ENCODE peak calls at places on chromosomes 3 and 15, in ten cellular contexts. One of them, this sample, is unnamed.

GRCh38 chr3:72452745-72453144 is 395.5 kb downstream of the SHQ1 start:
- DNase-seq in heart left ventricle: no peak
- DNase-seq in adrenal gland: no peak
- DNase-seq in testis: no peak
- DNase-seq in GM12878: no peak
- DNase-seq in uterus: no peak
- DNase-seq in NB4: no peak
- DNase-seq in spleen: no peak
- DNase-seq in sigmoid colon: no peak
- DNase-seq in endothelial cell of umbilical vein: no peak
- DNase-seq in this sample: peak; percentile 71

GRCh38 chr15:78341057-78341763 is 1.1 kb downstream of the CRABP1 start:
- DNase-seq in heart left ventricle: no peak
- DNase-seq in adrenal gland: no peak
- DNase-seq in testis: no peak
- DNase-seq in GM12878: no peak
- DNase-seq in uterus: no peak
- DNase-seq in NB4: no peak
- DNase-seq in spleen: peak; percentile 61
- DNase-seq in sigmoid colon: no peak
- DNase-seq in endothelial cell of umbilical vein: no peak
- DNase-seq in this sample: no peak

GRCh38 chr3:140246578-140246977 is 311.6 kb downstream of the CLSTN2 start:
- DNase-seq in heart left ventricle: no peak
- DNase-seq in adrenal gland: no peak
- DNase-seq in testis: no peak
- DNase-seq in GM12878: no peak
- DNase-seq in uterus: no peak
- DNase-seq in NB4: no peak
- DNase-seq in spleen: no peak
- DNase-seq in sigmoid colon: no peak
- DNase-seq in endothelial cell of umbilical vein: no peak
- DNase-seq in this sample: no peak

GRCh38 chr15:51830279-51830806 is 890 bp downstream of the TMOD3 start:
- DNase-seq in heart left ventricle: peak; percentile 47
- DNase-seq in adrenal gland: no peak
- DNase-seq in testis: peak; percentile 38
- DNase-seq in GM12878: no peak
- DNase-seq in uterus: no peak
- DNase-seq in NB4: peak; percentile 49
- DNase-seq in spleen: no peak
- DNase-seq in sigmoid colon: peak; percentile 68
- DNase-seq in endothelial cell of umbilical vein: peak; percentile 69
- DNase-seq in this sample: no peak

GRCh38 chr3:190070623-190071347 is 49.9 kb downstream of the P3H2 start:
- DNase-seq in heart left ventricle: no peak
- DNase-seq in adrenal gland: no peak
- DNase-seq in testis: no peak
- DNase-seq in GM12878: no peak
- DNase-seq in uterus: no peak
- DNase-seq in NB4: no peak
- DNase-seq in spleen: no peak
- DNase-seq in sigmoid colon: no peak
- DNase-seq in endothelial cell of umbilical vein: no peak
- DNase-seq in this sample: no peak

GRCh38 chr3:191269289-191270085 is 59.7 kb upstream of the CCDC50 start:
- DNase-seq in heart left ventricle: no peak
- DNase-seq in adrenal gland: no peak
- DNase-seq in testis: no peak
- DNase-seq in GM12878: peak; percentile 49
- DNase-seq in uterus: no peak
- DNase-seq in NB4: no peak
- DNase-seq in spleen: no peak
- DNase-seq in sigmoid colon: no peak
- DNase-seq in endothelial cell of umbilical vein: no peak
- DNase-seq in this sample: no peak

GRCh38 chr3:62622553-62623174 is 249.3 kb upstream of the FEZF2 start:
- DNase-seq in heart left ventricle: no peak
- DNase-seq in adrenal gland: peak; percentile 30
- DNase-seq in testis: peak; percentile 26
- DNase-seq in GM12878: peak; percentile 1
- DNase-seq in uterus: no peak
- DNase-seq in NB4: peak; percentile 46
- DNase-seq in spleen: no peak
- DNase-seq in sigmoid colon: no peak
- DNase-seq in endothelial cell of umbilical vein: peak; percentile 76
- DNase-seq in this sample: peak; percentile 59

GRCh38 chr15:98347001-98347400 is 301.3 kb upstream of the IGF1R start:
- DNase-seq in heart left ventricle: no peak
- DNase-seq in adrenal gland: no peak
- DNase-seq in testis: no peak
- DNase-seq in GM12878: no peak
- DNase-seq in uterus: no peak
- DNase-seq in NB4: no peak
- DNase-seq in spleen: no peak
- DNase-seq in sigmoid colon: peak; percentile 67
- DNase-seq in endothelial cell of umbilical vein: no peak
- DNase-seq in this sample: no peak

GRCh38 chr3:20185364-20185732 is 658 bp downstream of the SGO1 start:
- DNase-seq in heart left ventricle: no peak
- DNase-seq in adrenal gland: peak; percentile 19
- DNase-seq in testis: no peak
- DNase-seq in GM12878: no peak
- DNase-seq in uterus: no peak
- DNase-seq in NB4: no peak
- DNase-seq in spleen: no peak
- DNase-seq in sigmoid colon: no peak
- DNase-seq in endothelial cell of umbilical vein: peak; percentile 43
- DNase-seq in this sample: peak; percentile 67

GRCh38 chr15:77830041-77830440 is 197.3 kb upstream of the LINGO1 start:
- DNase-seq in heart left ventricle: no peak
- DNase-seq in adrenal gland: no peak
- DNase-seq in testis: no peak
- DNase-seq in GM12878: no peak
- DNase-seq in uterus: no peak
- DNase-seq in NB4: no peak
- DNase-seq in spleen: peak; percentile 23
- DNase-seq in sigmoid colon: no peak
- DNase-seq in endothelial cell of umbilical vein: no peak
- DNase-seq in this sample: no peak

GRCh38 chr3:45499529-45499928 is 95.0 kb upstream of the LIMD1 start:
- DNase-seq in heart left ventricle: no peak
- DNase-seq in adrenal gland: no peak
- DNase-seq in testis: no peak
- DNase-seq in GM12878: no peak
- DNase-seq in uterus: no peak
- DNase-seq in NB4: peak; percentile 30
- DNase-seq in spleen: no peak
- DNase-seq in sigmoid colon: no peak
- DNase-seq in endothelial cell of umbilical vein: peak; percentile 66
- DNase-seq in this sample: peak; percentile 23

GRCh38 chr3:120557115-120557514 is 39.0 kb upstream of the NDUFB4 start:
- DNase-seq in heart left ventricle: no peak
- DNase-seq in adrenal gland: no peak
- DNase-seq in testis: no peak
- DNase-seq in GM12878: no peak
- DNase-seq in uterus: no peak
- DNase-seq in NB4: no peak
- DNase-seq in spleen: no peak
- DNase-seq in sigmoid colon: no peak
- DNase-seq in endothelial cell of umbilical vein: no peak
- DNase-seq in this sample: no peak

GRCh38 chr3:120561251-120562045 is 34.7 kb upstream of the NDUFB4 start:
- DNase-seq in heart left ventricle: peak; percentile 52
- DNase-seq in adrenal gland: peak; percentile 90
- DNase-seq in testis: peak; percentile 89
- DNase-seq in GM12878: no peak
- DNase-seq in uterus: peak; percentile 72
- DNase-seq in NB4: peak; percentile 76
- DNase-seq in spleen: peak; percentile 85
- DNase-seq in sigmoid colon: peak; percentile 84
- DNase-seq in endothelial cell of umbilical vein: peak; percentile 77
- DNase-seq in this sample: peak; percentile 62

GRCh38 chr3:120560304-120561250 is 35.6 kb upstream of the NDUFB4 start:
- DNase-seq in heart left ventricle: no peak
- DNase-seq in adrenal gland: no peak
- DNase-seq in testis: no peak
- DNase-seq in GM12878: no peak
- DNase-seq in uterus: no peak
- DNase-seq in NB4: no peak
- DNase-seq in spleen: no peak
- DNase-seq in sigmoid colon: no peak
- DNase-seq in endothelial cell of umbilical vein: no peak
- DNase-seq in this sample: no peak

GRCh38 chr3:120558784-120559227 is 37.3 kb upstream of the NDUFB4 start:
- DNase-seq in heart left ventricle: peak; percentile 88
- DNase-seq in adrenal gland: peak; percentile 96
- DNase-seq in testis: peak; percentile 95
- DNase-seq in GM12878: peak; percentile 33
- DNase-seq in uterus: peak; percentile 90
- DNase-seq in NB4: peak; percentile 90
- DNase-seq in spleen: peak; percentile 95
- DNase-seq in sigmoid colon: peak; percentile 96
- DNase-seq in endothelial cell of umbilical vein: peak; percentile 87
- DNase-seq in this sample: peak; percentile 90

GRCh38 chr3:120559228-120560061 is 36.7 kb upstream of the NDUFB4 start:
- DNase-seq in heart left ventricle: peak; percentile 49
- DNase-seq in adrenal gland: peak; percentile 83
- DNase-seq in testis: peak; percentile 61
- DNase-seq in GM12878: no peak
- DNase-seq in uterus: peak; percentile 63
- DNase-seq in NB4: peak; percentile 85
- DNase-seq in spleen: peak; percentile 78
- DNase-seq in sigmoid colon: peak; percentile 77
- DNase-seq in endothelial cell of umbilical vein: peak; percentile 73
- DNase-seq in this sample: no peak
- TF ChIP-seq POLR2A in heart left ventricle: no peak
- TF ChIP-seq POLR2A in adrenal gland: peak; percentile 90
- TF ChIP-seq POLR2A in testis: no peak
- TF ChIP-seq POLR2A in GM12878: no peak
- TF ChIP-seq POLR2A in uterus: no peak
- TF ChIP-seq POLR2A in NB4: no peak
- TF ChIP-seq POLR2A in spleen: no peak
- TF ChIP-seq POLR2A in sigmoid colon: no peak
- TF ChIP-seq POLR2A in endothelial cell of umbilical vein: no peak
- TF ChIP-seq POLR2A in this sample: no peak

DNA sequence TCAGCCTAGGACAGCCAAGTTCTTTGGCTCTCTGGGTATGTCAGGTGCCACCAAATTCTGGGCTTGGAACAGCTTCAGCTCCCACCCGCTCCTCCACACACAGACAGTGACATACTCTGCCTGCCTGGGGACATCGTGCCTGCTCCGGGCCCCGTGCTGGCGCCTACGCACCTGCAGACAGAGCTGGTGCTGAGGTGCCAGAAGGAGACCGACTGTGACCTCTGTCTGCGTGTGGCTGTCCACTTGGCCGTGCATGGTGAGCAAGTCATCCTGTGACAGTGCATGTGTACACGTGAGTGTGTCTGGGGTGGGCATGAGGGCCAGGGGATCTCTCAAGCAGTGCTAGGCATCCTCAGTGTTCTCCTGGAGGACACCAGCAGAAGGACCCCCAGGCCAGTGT is 922 bp downstream of the IL17RC start:
- DNase-seq in heart left ventricle: no peak
- DNase-seq in adrenal gland: peak; percentile 40
- DNase-seq in testis: no peak
- DNase-seq in GM12878: no peak
- DNase-seq in uterus: no peak
- DNase-seq in NB4: no peak
- DNase-seq in spleen: no peak
- DNase-seq in sigmoid colon: no peak
- DNase-seq in endothelial cell of umbilical vein: no peak
- DNase-seq in this sample: no peak
- TF ChIP-seq POLR2A in heart left ventricle: no peak
- TF ChIP-seq POLR2A in adrenal gland: peak; percentile 18
- TF ChIP-seq POLR2A in testis: no peak
- TF ChIP-seq POLR2A in GM12878: no peak
- TF ChIP-seq POLR2A in uterus: no peak
- TF ChIP-seq POLR2A in NB4: no peak
- TF ChIP-seq POLR2A in spleen: no peak
- TF ChIP-seq POLR2A in sigmoid colon: no peak
- TF ChIP-seq POLR2A in endothelial cell of umbilical vein: no peak
- TF ChIP-seq POLR2A in this sample: no peak

DNA sequence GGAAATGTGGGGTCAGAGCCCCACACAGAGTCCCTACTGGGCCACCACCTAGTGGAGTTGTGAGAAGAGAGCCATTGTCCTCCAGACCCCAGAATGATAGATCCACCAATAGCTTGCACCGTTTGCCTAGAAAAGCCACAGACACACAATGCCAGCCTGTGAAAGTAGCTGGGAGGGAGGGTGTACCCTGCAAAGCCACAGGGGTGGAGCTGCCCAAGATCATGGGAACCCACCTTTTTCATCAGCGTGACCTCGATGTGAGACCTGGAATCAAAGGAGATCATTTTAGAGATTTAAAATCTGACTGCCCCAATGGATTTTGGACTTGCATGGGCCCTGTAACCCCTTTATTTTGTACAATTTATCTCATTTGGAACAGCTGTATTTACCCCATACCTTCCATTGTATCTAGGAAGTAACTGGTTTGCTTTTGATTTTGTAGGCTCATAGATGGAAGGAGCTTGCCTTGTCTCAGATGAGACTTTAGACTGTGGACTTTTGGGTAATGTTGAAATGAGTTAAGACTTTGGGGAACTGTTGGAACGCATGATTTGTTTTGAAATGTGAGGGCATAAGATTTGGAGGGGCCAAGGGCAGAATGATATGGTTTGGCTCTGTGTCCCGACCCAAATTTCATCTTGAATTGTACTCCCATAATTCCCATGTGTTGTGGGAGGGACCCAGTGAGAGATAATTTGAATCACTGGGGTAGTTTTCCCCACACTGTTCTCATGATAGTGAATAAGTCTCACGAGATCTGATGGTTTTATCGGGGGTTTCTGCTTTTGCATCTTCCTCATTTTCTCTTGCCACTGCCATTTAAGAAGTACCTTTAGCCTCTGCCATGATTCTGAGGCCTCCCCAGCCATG is 49.0 kb downstream of the CD200 start:
- DNase-seq in heart left ventricle: no peak
- DNase-seq in adrenal gland: no peak
- DNase-seq in testis: no peak
- DNase-seq in GM12878: no peak
- DNase-seq in uterus: no peak
- DNase-seq in NB4: no peak
- DNase-seq in spleen: no peak
- DNase-seq in sigmoid colon: no peak
- DNase-seq in endothelial cell of umbilical vein: no peak
- DNase-seq in this sample: no peak
- TF ChIP-seq POLR2A in heart left ventricle: no peak
- TF ChIP-seq POLR2A in adrenal gland: no peak
- TF ChIP-seq POLR2A in testis: no peak
- TF ChIP-seq POLR2A in GM12878: no peak
- TF ChIP-seq POLR2A in uterus: no peak
- TF ChIP-seq POLR2A in NB4: no peak
- TF ChIP-seq POLR2A in spleen: no peak
- TF ChIP-seq POLR2A in sigmoid colon: no peak
- TF ChIP-seq POLR2A in endothelial cell of umbilical vein: no peak
- TF ChIP-seq POLR2A in this sample: no peak

DNA sequence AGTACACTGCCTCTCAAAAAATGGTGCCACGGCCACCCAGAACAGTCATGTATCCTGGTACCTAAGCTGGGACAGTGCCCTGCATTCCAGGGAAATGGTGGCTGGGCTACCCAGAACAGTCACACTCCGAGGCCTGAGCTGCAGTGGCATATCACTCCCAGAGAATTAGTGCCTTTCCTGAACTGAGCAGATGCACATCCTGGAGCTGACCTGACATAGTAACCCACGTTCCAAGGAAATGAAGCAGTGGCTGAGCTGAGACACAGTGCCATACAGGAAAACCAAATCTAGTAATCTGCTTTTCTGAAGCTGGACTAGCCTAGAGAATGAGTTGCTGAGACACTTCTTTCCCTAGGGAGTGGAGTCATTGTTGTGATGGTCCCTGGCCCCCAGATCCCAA is 41.8 kb downstream of the SERP1 start:
- DNase-seq in heart left ventricle: no peak
- DNase-seq in adrenal gland: no peak
- DNase-seq in testis: no peak
- DNase-seq in GM12878: no peak
- DNase-seq in uterus: no peak
- DNase-seq in NB4: no peak
- DNase-seq in spleen: no peak
- DNase-seq in sigmoid colon: no peak
- DNase-seq in endothelial cell of umbilical vein: peak; percentile 67
- DNase-seq in this sample: no peak
- TF ChIP-seq POLR2A in heart left ventricle: no peak
- TF ChIP-seq POLR2A in adrenal gland: no peak
- TF ChIP-seq POLR2A in testis: no peak
- TF ChIP-seq POLR2A in GM12878: no peak
- TF ChIP-seq POLR2A in uterus: no peak
- TF ChIP-seq POLR2A in NB4: no peak
- TF ChIP-seq POLR2A in spleen: no peak
- TF ChIP-seq POLR2A in sigmoid colon: no peak
- TF ChIP-seq POLR2A in endothelial cell of umbilical vein: no peak
- TF ChIP-seq POLR2A in this sample: no peak